ENCODE peak calls at places on chromosomes 2 and 18, in seven cellular contexts. X is upper lobe of right lung; A is astrocyte of the spinal cord; J is heart right ventricle; Z is effector memory CD4-positive, alpha-beta T cell; H is Karpas-422; O is mammary epithelial cell. T is an unnamed sample.

GRCh38 chr2:229270551-229271410 is at the start of gene PID1:
- DNase-seq in O (peak; percentile 53), Z (no peak), H (no peak), A (peak; percentile 42), X (peak; percentile 79), J (no peak), T (peak; percentile 55)

GRCh38 chr2:201262718-201263117 is 2.4 kb downstream of the CASP8 start:
- DNase-seq in J (no peak), X (no peak), A (no peak), H (peak; percentile 59), Z (no peak), O (no peak), T (no peak)

GRCh38 chr2:111178730-111179405 is 58.2 kb downstream of the BCL2L11 start:
- DNase-seq in A (peak; percentile 62), X (no peak), O (peak; percentile 49), H (no peak), J (no peak), Z (no peak), T (peak; percentile 33)

GRCh38 chr18:46413684-46414083 is 243.3 kb downstream of the LOXHD1 start:
- DNase-seq in Z (no peak), O (no peak), J (no peak), H (no peak), X (no peak), A (peak; percentile 8), T (no peak)

GRCh38 chr2:3634631-3635091 is 23.3 kb upstream of the ALLC start:
- DNase-seq in A (no peak), J (peak; percentile 1), O (no peak), Z (no peak), H (no peak), X (peak; percentile 59), T (no peak)

GRCh38 chr2:235709124-235709813 is 215.4 kb downstream of the AGAP1 start:
- DNase-seq in X (no peak), Z (no peak), J (no peak), A (no peak), H (no peak), O (peak; percentile 89), T (no peak)

GRCh38 chr2:34652636-34653035 is 1053.5 kb upstream of the FAM98A start:
- DNase-seq in O (no peak), H (peak; percentile 59), J (no peak), Z (no peak), A (peak; percentile 6), X (no peak), T (peak; percentile 32)

GRCh38 chr18:79353238-79353637 is 42.5 kb upstream of the NFATC1 start:
- DNase-seq in O (no peak), X (no peak), A (no peak), H (peak; percentile 66), Z (no peak), J (no peak), T (peak; percentile 5)

GRCh38 chr18:78721986-78722385 is 257.6 kb upstream of the SALL3 start:
- DNase-seq in A (no peak), X (no peak), H (no peak), Z (no peak), J (no peak), O (no peak), T (no peak)

GRCh38 chr2:182447843-182448242 is 21.0 kb upstream of the PDE1A start:
- DNase-seq in X (no peak), Z (no peak), A (peak; percentile 37), O (no peak), J (no peak), H (no peak), T (peak; percentile 94)

GRCh38 chr2:151553-152328 is 105.4 kb upstream of the FAM110C start:
- DNase-seq in X (no peak), A (no peak), Z (no peak), H (peak; percentile 27), J (no peak), O (peak; percentile 64), T (no peak)

GRCh38 chr18:42156266-42156665 is 201.2 kb downstream of the PIK3C3 start:
- DNase-seq in X (no peak), A (peak; percentile 2), H (no peak), J (no peak), O (no peak), Z (no peak), T (no peak)

GRCh38 chr2:27255660-27256059 is 7.2 kb downstream of the SLC30A3 start:
- DNase-seq in A (peak; percentile 24), H (no peak), O (peak; percentile 11), X (no peak), J (no peak), Z (no peak), T (peak; percentile 50)

GRCh38 chr2:32865399-32866068 is 81.2 kb upstream of the LTBP1 start:
- DNase-seq in O (peak; percentile 90), Z (no peak), A (peak; percentile 88), H (no peak), X (no peak), J (no peak), T (peak; percentile 94)

GRCh38 chr2:172484253-172484652 is 56.9 kb downstream of the ITGA6 start:
- DNase-seq in J (no peak), Z (no peak), H (peak; percentile 61), O (no peak), A (peak; percentile 41), X (no peak), T (peak; percentile 49)

GRCh38 chr2:72515696-72516095 is 310.1 kb downstream of the EXOC6B start:
- DNase-seq in J (no peak), H (no peak), Z (no peak), A (peak; percentile 14), X (no peak), O (no peak), T (peak; percentile 53)

GRCh38 chr2:25421289-25421688 is 79.6 kb upstream of the DNMT3A start:
- DNase-seq in H (no peak), J (no peak), X (no peak), A (no peak), Z (no peak), O (no peak), T (no peak)

GRCh38 chr2:25420820-25421237 is 79.1 kb upstream of the DNMT3A start:
- DNase-seq in Z (no peak), J (no peak), A (no peak), O (no peak), H (peak; percentile 74), X (no peak), T (no peak)

GRCh38 chr2:25426326-25426725 is 84.6 kb upstream of the DNMT3A start:
- DNase-seq in A (no peak), H (no peak), X (no peak), Z (no peak), O (no peak), J (no peak), T (no peak)

GRCh38 chr2:25421746-25422431 is 80.2 kb upstream of the DNMT3A start:
- DNase-seq in O (no peak), H (peak; percentile 74), Z (no peak), A (no peak), J (no peak), X (no peak), T (no peak)

DNA sequence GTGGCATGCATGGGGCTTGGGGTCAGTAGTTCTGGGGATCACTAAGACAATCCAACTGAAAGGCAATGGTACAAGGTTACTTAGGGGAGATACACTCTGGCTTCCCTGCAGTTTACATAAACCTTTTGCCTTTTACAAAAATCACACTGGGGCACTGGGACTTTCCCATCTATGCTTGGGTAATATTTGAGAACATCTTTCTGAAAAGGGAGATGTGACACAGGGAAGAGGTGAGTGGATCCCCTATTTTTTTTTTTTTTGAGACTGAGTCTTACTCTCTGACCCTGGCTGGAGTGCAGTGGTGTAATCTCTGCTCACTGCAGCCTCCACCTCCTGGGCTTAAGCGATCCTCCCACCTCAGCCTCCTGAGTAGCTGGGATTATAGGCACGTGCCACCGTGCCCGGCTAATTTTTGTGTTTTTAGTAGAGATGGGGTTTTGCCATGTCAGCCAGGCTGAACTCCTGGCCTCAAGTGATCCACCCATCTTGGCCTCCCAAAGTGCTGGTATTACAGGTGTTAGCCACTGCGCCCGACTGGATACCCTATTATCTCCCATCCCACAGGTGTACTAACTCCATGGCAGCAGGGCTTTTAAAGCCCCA is 82.8 kb upstream of the DNMT3A start:
- DNase-seq in J (no peak), O (no peak), H (no peak), X (no peak), A (no peak), Z (no peak), T (no peak)
- H3K4me3 ChIP-seq in J (no peak overlapping the region), O (no peak overlapping the region), H (no peak overlapping the region), X (no peak overlapping the region), A (no peak overlapping the region), Z (no peak overlapping the region), T (no peak overlapping the region)

GRCh38 chr2:98936917-98937351 is 909 bp upstream of the CRACDL start:
- DNase-seq in X (peak; percentile 66), H (no peak), J (no peak), A (no peak), O (no peak), Z (no peak), T (no peak)
- H3K4me3 ChIP-seq in X (peak overlapping the region; percentile 51), H (no peak overlapping the region), J (peak overlapping the region; percentile 40), A (no peak overlapping the region), O (peak overlapping the region; percentile 78), Z (peak overlapping the region; percentile 45), T (no peak overlapping the region)

DNA sequence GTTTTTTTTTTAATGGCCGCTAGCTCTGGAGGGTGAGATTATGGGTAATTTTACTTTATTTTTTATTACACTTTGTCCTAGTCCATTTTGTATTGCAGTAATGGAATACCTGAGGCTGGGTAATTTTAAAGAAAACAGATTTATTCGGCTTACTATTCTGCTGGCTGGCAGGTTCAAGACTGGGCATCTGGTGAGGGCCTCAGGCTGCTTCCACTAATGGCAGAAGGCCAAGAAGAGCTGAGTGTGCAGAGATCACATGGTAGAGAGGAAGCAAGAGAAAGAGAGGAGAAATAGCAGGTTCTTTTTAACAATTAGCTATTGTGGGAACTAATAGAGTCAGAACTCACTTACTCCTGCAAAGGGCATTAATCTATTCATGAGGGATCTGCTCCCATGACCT is 52.4 kb upstream of the ARHGAP28 start:
- DNase-seq in H (no peak), J (no peak), A (no peak), Z (no peak), O (no peak), X (no peak), T (no peak)
- H3K4me3 ChIP-seq in H (no peak overlapping the region), J (no peak overlapping the region), A (no peak overlapping the region), Z (no peak overlapping the region), O (no peak overlapping the region), X (no peak overlapping the region), T (no peak overlapping the region)

GRCh38 chr2:169585673-169586072 is 1.5 kb downstream of the PPIG start:
- DNase-seq in O (no peak), J (no peak), Z (no peak), H (no peak), A (no peak), X (no peak), T (no peak)

GRCh38 chr2:169584005-169584877 is at the start of gene PPIG:
- DNase-seq in H (peak; percentile 98), A (peak; percentile 91), J (peak; percentile 91), O (peak; percentile 82), Z (peak; percentile 81), X (peak; percentile 96), T (peak; percentile 93)

GRCh38 chr2:169579044-169579443 is 5.1 kb upstream of the PPIG start:
- DNase-seq in J (no peak), O (no peak), X (no peak), A (no peak), Z (no peak), H (no peak), T (no peak)

DNA sequence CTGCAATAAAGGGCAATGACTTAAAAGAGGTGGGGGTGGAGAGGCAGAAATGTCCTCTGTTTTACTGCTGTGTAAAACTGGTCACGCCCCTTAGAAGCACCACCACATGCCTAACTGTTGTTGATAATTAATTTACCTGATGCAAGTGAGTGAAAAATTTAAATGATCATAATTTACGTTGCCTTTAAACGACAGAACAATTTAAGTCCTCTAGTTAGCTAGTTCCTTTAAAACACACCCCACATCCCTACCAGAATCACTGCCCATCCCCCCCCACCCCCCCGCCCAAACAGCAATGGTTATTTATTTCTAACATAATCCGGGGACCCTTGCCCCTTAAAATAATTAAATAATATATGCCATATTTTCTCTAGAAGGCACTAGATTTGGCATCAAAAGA is 657 bp upstream of the PPIG start:
- DNase-seq in A (no peak), H (no peak), X (no peak), J (no peak), Z (no peak), O (no peak), T (no peak)
- H3K4me3 ChIP-seq in A (no peak overlapping the region), H (peak overlapping the region; percentile 81), X (peak overlapping the region; percentile 76), J (no peak overlapping the region), Z (no peak overlapping the region), O (no peak overlapping the region), T (no peak overlapping the region)